ENCODE peak calls at places on chromosomes 1 and 21, in nine cellular contexts. L is omental fat pad; J is CD8-positive, alpha-beta T cell; Q is fibroblast of villous mesenchyme; P is CD4-positive, alpha-beta T cell; H is mucosa of descending colon; C is mesothelial cell of epicardium; F is psoas muscle; W is fibroblast of lung. X is an unnamed sample.

GRCh38 chr1:19287436-19288185 is 959 bp downstream of the AKR7A3 start:
- DNase-seq in L (no peak), J (no peak), Q (no peak), P (no peak), H (peak), C (no peak), F (no peak), W (no peak), X (no peak)

GRCh38 chr1:18651727-18652126 is 21.1 kb downstream of the PAX7 start:
- DNase-seq in L (no peak), J (no peak), Q (no peak), P (peak), H (no peak), C (no peak), F (no peak), W (no peak), X (no peak)

GRCh38 chr1:29974345-29974744 is 738.0 kb downstream of the PTPRU start:
- DNase-seq in L (no peak), J (no peak), Q (peak), P (no peak), H (no peak), C (no peak), F (no peak), W (peak), X (peak)

GRCh38 chr1:188249813-188250212 is 1421.1 kb downstream of the PLA2G4A start:
- DNase-seq in L (no peak), J (no peak), Q (no peak), P (no peak), H (no peak), C (no peak), F (no peak), W (no peak), X (no peak)

GRCh38 chr21:38794978-38795377 is 10.8 kb upstream of the ETS2 start:
- DNase-seq in L (no peak), J (no peak), Q (no peak), P (no peak), H (peak), C (no peak), F (no peak), W (no peak), X (no peak)

GRCh38 chr1:67815303-67816095 is 17.8 kb downstream of the GNG12 start:
- DNase-seq in L (no peak), J (no peak), Q (no peak), P (no peak), H (peak), C (no peak), F (no peak), W (no peak), X (no peak)

GRCh38 chr21:17454315-17455027 is 58.4 kb upstream of the CXADR start:
- DNase-seq in L (no peak), J (no peak), Q (peak), P (peak), H (no peak), C (peak), F (peak), W (peak), X (peak)

GRCh38 chr1:94734963-94735899 is 84.9 kb upstream of the SLC44A3 start:
- DNase-seq in L (no peak), J (no peak), Q (peak), P (no peak), H (peak), C (peak), F (no peak), W (peak), X (peak)

GRCh38 chr1:31791131-31791858 is 24.5 kb downstream of the SPOCD1 start:
- DNase-seq in L (no peak), J (no peak), Q (no peak), P (no peak), H (no peak), C (peak), F (no peak), W (no peak), X (no peak)

GRCh38 chr1:1981142-1981500 is 22.5 kb downstream of the CFAP74 start:
- DNase-seq in L (no peak), J (no peak), Q (no peak), P (no peak), H (no peak), C (no peak), F (no peak), W (no peak), X (no peak)

GRCh38 chr1:53126495-53126894 is 15.9 kb downstream of the SLC1A7 start:
- DNase-seq in L (no peak), J (no peak), Q (no peak), P (no peak), H (no peak), C (no peak), F (no peak), W (no peak), X (no peak)

GRCh38 chr1:47646676-47647075 is 208.8 kb downstream of the FOXD2 start:
- DNase-seq in L (no peak), J (no peak), Q (no peak), P (no peak), H (no peak), C (no peak), F (no peak), W (no peak), X (no peak)

GRCh38 chr1:54919367-54920359 is 32.7 kb upstream of the DHCR24 start:
- DNase-seq in L (no peak), J (no peak), Q (no peak), P (no peak), H (no peak), C (no peak), F (no peak), W (no peak), X (no peak)

GRCh38 chr1:186303911-186304310 is 71.1 kb downstream of the TPR start:
- DNase-seq in L (no peak), J (no peak), Q (no peak), P (peak), H (no peak), C (no peak), F (no peak), W (no peak), X (no peak)

GRCh38 chr1:63592536-63593302 is 492 bp upstream of the PGM1 start:
- DNase-seq in L (no peak), J (no peak), Q (no peak), P (no peak), H (no peak), C (no peak), F (no peak), W (no peak), X (no peak)

GRCh38 chr1:31905093-31905509 is 33.1 kb downstream of the PTP4A2 start:
- DNase-seq in L (no peak), J (no peak), Q (no peak), P (no peak), H (no peak), C (no peak), F (no peak), W (no peak), X (no peak)

DNA sequence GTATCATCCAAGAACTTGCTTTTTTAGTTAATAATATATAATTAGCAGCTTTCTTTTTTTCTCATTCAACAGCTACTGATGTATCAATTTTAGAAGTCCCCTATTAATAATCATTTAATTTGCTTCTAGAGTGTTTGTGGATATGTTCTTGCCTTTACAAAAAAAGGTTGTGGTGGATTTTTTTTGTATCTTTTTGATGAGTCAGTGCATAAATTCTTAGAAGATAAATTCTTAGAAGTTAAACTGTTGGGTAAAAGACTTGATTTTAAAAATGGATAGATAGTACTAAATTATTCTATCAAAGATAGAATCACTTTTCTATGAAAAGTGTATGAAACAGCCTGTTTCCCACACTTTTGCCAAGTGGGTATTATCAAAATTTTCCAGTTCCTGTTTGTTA is 11.9 kb downstream of the FGGY start:
- DNase-seq in L (no peak), J (no peak), Q (no peak), P (no peak), H (no peak), C (no peak), F (no peak), W (no peak), X (no peak)
- TF ChIP-seq CTCF in L (no peak), J (no peak), Q (no peak), P (no peak), H (no peak), C (no peak), F (no peak), W (no peak), X (no peak)

GRCh38 chr1:225611537-225612223 is 41.2 kb downstream of the ENAH start:
- DNase-seq in L (no peak), J (no peak), Q (no peak), P (no peak), H (no peak), C (no peak), F (no peak), W (no peak), X (no peak)

GRCh38 chr1:225617479-225617878 is 35.4 kb downstream of the ENAH start:
- DNase-seq in L (no peak), J (no peak), Q (peak), P (no peak), H (no peak), C (no peak), F (no peak), W (peak), X (no peak)

GRCh38 chr1:225612265-225612664 is 40.7 kb downstream of the ENAH start:
- DNase-seq in L (no peak), J (no peak), Q (peak), P (no peak), H (no peak), C (no peak), F (no peak), W (no peak), X (peak)

GRCh38 chr1:225610539-225610938 is 42.4 kb downstream of the ENAH start:
- DNase-seq in L (no peak), J (no peak), Q (no peak), P (no peak), H (no peak), C (no peak), F (no peak), W (no peak), X (no peak)

DNA sequence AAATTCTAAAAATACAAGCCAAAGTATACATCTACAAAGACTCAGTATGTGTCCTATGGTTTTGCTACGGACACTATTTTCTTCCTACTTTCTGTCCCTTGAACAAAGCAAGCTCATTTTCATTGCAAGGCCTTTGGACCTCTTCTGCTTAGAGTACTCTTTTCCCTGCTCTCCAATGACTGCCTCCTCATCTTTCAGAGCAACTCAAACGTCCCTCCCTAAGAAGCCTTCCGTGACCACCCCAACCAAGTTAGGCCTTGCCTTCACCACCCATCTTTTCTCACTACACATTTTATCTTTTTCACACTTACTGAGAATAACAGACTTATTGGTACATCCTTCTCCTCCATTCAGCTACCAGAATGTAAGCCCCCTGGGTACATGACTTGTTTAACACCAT is 39.9 kb downstream of the ENAH start:
- DNase-seq in L (no peak), J (no peak), Q (peak), P (no peak), H (no peak), C (no peak), F (no peak), W (no peak), X (no peak)
- TF ChIP-seq CTCF in L (no peak), J (no peak), Q (no peak), P (no peak), H (no peak), C (no peak), F (no peak), W (no peak), X (no peak)

GRCh38 chr1:45490623-45491463 is at the start of gene TESK2:
- DNase-seq in L (peak), J (peak), Q (peak), P (peak), H (peak), C (peak), F (peak), W (peak), X (peak)
- TF ChIP-seq CTCF in L (no peak), J (no peak), Q (no peak), P (no peak), H (no peak), C (no peak), F (no peak), W (no peak), X (no peak)

GRCh38 chr21:44508711-44509445 is 31.1 kb downstream of the KRTAP10-1 start:
- DNase-seq in L (no peak), J (no peak), Q (no peak), P (no peak), H (no peak), C (no peak), F (no peak), W (no peak), X (no peak)

GRCh38 chr21:44510109-44510507 is 29.9 kb downstream of the KRTAP10-1 start:
- DNase-seq in L (no peak), J (no peak), Q (no peak), P (no peak), H (no peak), C (no peak), F (no peak), W (no peak), X (no peak)

GRCh38 chr21:44510508-44511218 is 29.3 kb downstream of the KRTAP10-1 start:
- DNase-seq in L (no peak), J (peak), Q (peak), P (peak), H (peak), C (peak), F (peak), W (no peak), X (peak)

GRCh38 chr21:44508426-44508710 is 31.6 kb downstream of the KRTAP10-1 start:
- DNase-seq in L (no peak), J (no peak), Q (no peak), P (no peak), H (no peak), C (no peak), F (no peak), W (no peak), X (no peak)

DNA sequence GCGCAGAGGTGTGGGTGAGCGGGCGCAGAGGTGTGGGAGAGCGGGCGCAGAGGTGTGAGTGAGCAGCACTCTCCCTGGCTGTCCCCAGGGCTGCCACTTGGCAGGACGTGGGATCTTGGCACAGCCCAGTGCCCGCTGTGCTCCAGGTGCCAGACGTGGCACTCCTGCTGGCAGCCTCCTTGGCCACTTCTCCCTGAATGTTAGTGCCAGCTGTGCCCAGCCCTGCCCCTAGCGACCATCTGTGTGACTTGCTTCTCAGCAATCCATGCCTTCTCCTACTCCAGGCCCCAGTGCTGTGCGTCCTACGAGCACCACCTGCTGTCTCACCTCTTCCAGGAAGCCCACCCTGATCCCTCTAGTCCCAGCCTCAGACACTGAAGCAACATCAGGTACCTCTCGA is 30.5 kb downstream of the KRTAP10-1 start:
- DNase-seq in L (no peak), J (no peak), Q (no peak), P (no peak), H (peak), C (no peak), F (peak), W (no peak), X (no peak)
- TF ChIP-seq CTCF in L (no peak), J (no peak), Q (no peak), P (no peak), H (peak), C (no peak), F (peak), W (no peak), X (no peak)

GRCh38 chr1:36366091-36366661 is 19.5 kb downstream of the STK40 start:
- DNase-seq in L (no peak), J (peak), Q (peak), P (peak), H (no peak), C (no peak), F (no peak), W (peak), X (peak)
- TF ChIP-seq CTCF in L (no peak), J (peak), Q (peak), P (no peak), H (no peak), C (no peak), F (no peak), W (peak), X (peak)

GRCh38 chr1:192609110-192610079 is 26.6 kb upstream of the RGS13 start:
- DNase-seq in L (no peak), J (peak), Q (no peak), P (peak), H (peak), C (no peak), F (peak), W (no peak), X (no peak)
- TF ChIP-seq CTCF in L (no peak), J (no peak), Q (no peak), P (no peak), H (no peak), C (no peak), F (no peak), W (no peak), X (no peak)